ENCODE peak calls at places on chromosome 21, in five cellular contexts. M is H9, U is fibroblast of the aortic adventitia, Z is osteocyte, I is fibroblast of villous mesenchyme. G is an unnamed sample.

GRCh38 chr21:14589855-14590563 is 43.9 kb upstream of the SAMSN1 start:
- DNase-seq in M (no peak), U (no peak), Z (no peak), I (no peak), G (no peak)

GRCh38 chr21:45950740-45951515 is 30.6 kb upstream of the COL6A1 start:
- DNase-seq in M (no peak), U (peak), Z (no peak), I (peak), G (no peak)

GRCh38 chr21:46325073-46325912 is 1.3 kb downstream of the PCNT start:
- DNase-seq in M (peak), U (peak), Z (no peak), I (peak), G (peak)

GRCh38 chr21:39347537-39347936 is 1.4 kb downstream of the HMGN1 start:
- DNase-seq in M (no peak), U (peak), Z (no peak), I (no peak), G (no peak)

GRCh38 chr21:34693192-34693810 is 24.5 kb downstream of the CLIC6 start:
- DNase-seq in M (peak), U (peak), Z (no peak), I (peak), G (peak)

GRCh38 chr21:40166291-40166843 is 299.1 kb downstream of the PCP4 start:
- DNase-seq in M (no peak), U (no peak), Z (no peak), I (no peak), G (peak)

GRCh38 chr21:45982758-45983731 is 1.5 kb downstream of the COL6A1 start:
- DNase-seq in M (no peak), U (no peak), Z (peak), I (no peak), G (no peak)

GRCh38 chr21:14688412-14688811 is 142.3 kb upstream of the SAMSN1 start:
- DNase-seq in M (no peak), U (no peak), Z (no peak), I (no peak), G (no peak)

GRCh38 chr21:45894891-45895777 is 86.4 kb upstream of the COL6A1 start:
- DNase-seq in M (no peak), U (no peak), Z (no peak), I (no peak), G (no peak)

GRCh38 chr21:45482899-45483821 is 59.1 kb downstream of the SLC19A1 start:
- DNase-seq in M (no peak), U (no peak), Z (no peak), I (no peak), G (no peak)

GRCh38 chr21:18000961-18001522 is 181.9 kb upstream of the C21orf91 start:
- DNase-seq in M (no peak), U (no peak), Z (no peak), I (no peak), G (no peak)

GRCh38 chr21:14890141-14890540 is 174.7 kb downstream of the NRIP1 start:
- DNase-seq in M (no peak), U (no peak), Z (no peak), I (no peak), G (no peak)

GRCh38 chr21:45366931-45367401 is 38.0 kb upstream of the COL18A1 start:
- DNase-seq in M (no peak), U (peak), Z (peak), I (peak), G (peak)

GRCh38 chr21:38244885-38245869 is 11.6 kb upstream of the KCNJ15 start:
- DNase-seq in M (no peak), U (peak), Z (no peak), I (peak), G (peak)

GRCh38 chr21:40385883-40386282 is 461.1 kb downstream of the DSCAM start:
- DNase-seq in M (no peak), U (no peak), Z (no peak), I (no peak), G (no peak)

GRCh38 chr21:31731112-31731801 is 661 bp downstream of the SCAF4 start:
- DNase-seq in M (peak), U (no peak), Z (peak), I (peak), G (no peak)

GRCh38 chr21:43338951-43339350 is 88.0 kb downstream of the SIK1 start:
- DNase-seq in M (no peak), U (no peak), Z (no peak), I (no peak), G (no peak)

GRCh38 chr21:35239811-35240219 is 190.7 kb upstream of the RUNX1 start:
- DNase-seq in M (no peak), U (no peak), Z (no peak), I (no peak), G (no peak)

GRCh38 chr21:43703068-43703880 is 15.7 kb upstream of the PDXK start:
- DNase-seq in M (peak), U (peak), Z (no peak), I (peak), G (peak)

GRCh38 chr21:40331182-40331581 is 463.9 kb downstream of the PCP4 start:
- DNase-seq in M (no peak), U (no peak), Z (no peak), I (no peak), G (no peak)

GRCh38 chr21:44281801-44282200 is 3.9 kb upstream of the AIRE start:
- DNase-seq in M (no peak), U (no peak), Z (no peak), I (no peak), G (no peak)

GRCh38 chr21:44455524-44456206 is 355 bp downstream of the LRRC3 start:
- DNase-seq in M (peak), U (peak), Z (no peak), I (peak), G (no peak)

GRCh38 chr21:29238967-29239289 is 59.8 kb upstream of the BACH1 start:
- DNase-seq in M (no peak), U (no peak), Z (no peak), I (peak), G (no peak)
- TF ChIP-seq CTCF in M (no peak), U (no peak), Z (no peak), I (no peak), G (no peak)

GRCh38 chr21:33478858-33479678 is 706 bp downstream of the TMEM50B start:
- DNase-seq in M (peak), U (peak), Z (peak), I (peak), G (peak)
- TF ChIP-seq CTCF in M (no peak), U (no peak), Z (peak), I (peak), G (no peak)

DNA sequence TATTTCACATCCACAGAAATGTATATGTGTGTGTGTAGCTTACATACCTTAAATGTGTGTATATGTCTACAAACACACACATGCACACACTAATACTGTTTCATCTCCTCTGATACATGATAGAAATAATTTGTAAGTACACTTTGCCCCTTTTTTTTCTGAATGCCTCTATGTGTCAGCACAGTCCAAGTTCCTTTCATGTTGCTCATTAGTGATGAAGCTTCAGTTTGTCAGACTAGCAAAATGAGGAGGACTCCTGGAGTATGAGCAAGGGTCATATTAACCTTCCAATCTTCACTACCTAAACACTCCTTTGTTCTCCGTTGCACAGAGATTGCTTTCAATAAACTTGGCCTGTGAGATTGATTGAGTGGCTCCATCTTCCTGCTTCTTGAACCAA is 935.4 kb downstream of the MRPL39 start:
- DNase-seq in M (no peak), U (no peak), Z (no peak), I (no peak), G (no peak)
- TF ChIP-seq CTCF in M (no peak), U (no peak), Z (no peak), I (no peak), G (no peak)

GRCh38 chr21:41777934-41778815 is 11.3 kb upstream of the RIPK4 start:
- DNase-seq in M (peak), U (peak), Z (peak), I (peak), G (peak)
- TF ChIP-seq CTCF in M (peak), U (peak), Z (peak), I (peak), G (peak)

GRCh38 chr21:42009018-42009830 is 936 bp downstream of the ZBTB21 start:
- DNase-seq in M (peak), U (peak), Z (no peak), I (peak), G (peak)
- TF ChIP-seq CTCF in M (peak), U (peak), Z (peak), I (peak), G (peak)

GRCh38 chr21:15895142-15896106 is 165.6 kb downstream of the USP25 start:
- DNase-seq in M (no peak), U (peak), Z (no peak), I (no peak), G (no peak)

GRCh38 chr21:15896501-15896900 is 166.7 kb downstream of the USP25 start:
- DNase-seq in M (no peak), U (no peak), Z (no peak), I (no peak), G (no peak)

GRCh38 chr21:15893902-15894301 is 164.1 kb downstream of the USP25 start:
- DNase-seq in M (no peak), U (no peak), Z (no peak), I (no peak), G (no peak)

GRCh38 chr21:15894596-15894995 is 164.8 kb downstream of the USP25 start:
- DNase-seq in M (no peak), U (peak), Z (no peak), I (peak), G (no peak)
- TF ChIP-seq CTCF in M (peak), U (peak), Z (peak), I (peak), G (peak)